ENCODE peak calls at places on chromosomes 6 and 20, in ten cellular contexts. G, V, I, U, F, E, M, A, Y and O are unnamed samples.

GRCh38 chr6:6942826-6943225 is 164.9 kb upstream of the RREB1 start:
- DNase-seq in G (no peak), V (peak), I (no peak), U (no peak), F (no peak), E (no peak), M (peak), A (peak), Y (peak), O (no peak)

GRCh38 chr20:47227576-47227975 is 128.9 kb downstream of the ZMYND8 start:
- DNase-seq in G (no peak), V (no peak), I (no peak), U (no peak), F (no peak), E (no peak), M (no peak), A (no peak), Y (no peak), O (no peak)

GRCh38 chr6:128208851-128209580 is 308.2 kb upstream of the THEMIS start:
- DNase-seq in G (no peak), V (no peak), I (no peak), U (no peak), F (peak), E (no peak), M (no peak), A (no peak), Y (no peak), O (no peak)

GRCh38 chr20:43937586-43937985 is 22.9 kb downstream of the TOX2 start:
- DNase-seq in G (peak), V (no peak), I (no peak), U (no peak), F (no peak), E (no peak), M (no peak), A (no peak), Y (no peak), O (no peak)

GRCh38 chr6:131937219-131937618 is 14.0 kb downstream of the CCN2 start:
- DNase-seq in G (no peak), V (no peak), I (no peak), U (peak), F (no peak), E (no peak), M (no peak), A (no peak), Y (no peak), O (no peak)

GRCh38 chr6:64252256-64252655 is 616.7 kb downstream of the PHF3 start:
- DNase-seq in G (no peak), V (no peak), I (no peak), U (no peak), F (no peak), E (no peak), M (no peak), A (no peak), Y (no peak), O (no peak)

GRCh38 chr6:46888031-46888430 is 33.7 kb downstream of the ADGRF5 start:
- DNase-seq in G (no peak), V (no peak), I (no peak), U (no peak), F (no peak), E (no peak), M (no peak), A (no peak), Y (no peak), O (no peak)

GRCh38 chr6:121647905-121648304 is 212.5 kb downstream of the GJA1 start:
- DNase-seq in G (no peak), V (no peak), I (no peak), U (no peak), F (peak), E (no peak), M (no peak), A (no peak), Y (no peak), O (no peak)

GRCh38 chr20:2468581-2469407 is 1.8 kb downstream of the SNRPB start:
- DNase-seq in G (peak), V (no peak), I (no peak), U (no peak), F (no peak), E (no peak), M (no peak), A (no peak), Y (no peak), O (no peak)

GRCh38 chr6:20069130-20069529 is 143.1 kb downstream of the MBOAT1 start:
- DNase-seq in G (no peak), V (no peak), I (no peak), U (no peak), F (peak), E (no peak), M (no peak), A (no peak), Y (no peak), O (no peak)

GRCh38 chr20:59938221-59938620 is 1.9 kb downstream of the PPP1R3D start:
- DNase-seq in G (no peak), V (no peak), I (no peak), U (no peak), F (no peak), E (no peak), M (no peak), A (no peak), Y (no peak), O (no peak)

GRCh38 chr6:43891072-43891870 is 121.3 kb downstream of the VEGFA start:
- DNase-seq in G (no peak), V (no peak), I (no peak), U (no peak), F (no peak), E (no peak), M (no peak), A (no peak), Y (no peak), O (no peak)

GRCh38 chr6:26450240-26450639 is 7.5 kb upstream of the BTN2A1 start:
- DNase-seq in G (no peak), V (no peak), I (no peak), U (no peak), F (no peak), E (no peak), M (no peak), A (no peak), Y (no peak), O (no peak)
- TF ChIP-seq CTCF in G (no peak), V (no peak), I (no peak), U (no peak), F (no peak), E (no peak), M (no peak), A (no peak), Y (no peak), O (no peak)

GRCh38 chr20:1224205-1224604 is 1.6 kb upstream of the RAD21L1 start:
- DNase-seq in G (no peak), V (no peak), I (no peak), U (no peak), F (no peak), E (no peak), M (no peak), A (no peak), Y (no peak), O (no peak)
- TF ChIP-seq CTCF in G (no peak), V (no peak), I (no peak), U (no peak), F (no peak), E (no peak), M (no peak), A (no peak), Y (no peak), O (no peak)

GRCh38 chr6:13487122-13488014 is at the start of gene GFOD1:
- DNase-seq in G (peak), V (peak), I (peak), U (peak), F (peak), E (peak), M (peak), A (peak), Y (peak), O (peak)
- TF ChIP-seq CTCF in G (no peak), V (no peak), I (no peak), U (no peak), F (peak), E (no peak), M (no peak), A (no peak), Y (no peak), O (no peak)

DNA sequence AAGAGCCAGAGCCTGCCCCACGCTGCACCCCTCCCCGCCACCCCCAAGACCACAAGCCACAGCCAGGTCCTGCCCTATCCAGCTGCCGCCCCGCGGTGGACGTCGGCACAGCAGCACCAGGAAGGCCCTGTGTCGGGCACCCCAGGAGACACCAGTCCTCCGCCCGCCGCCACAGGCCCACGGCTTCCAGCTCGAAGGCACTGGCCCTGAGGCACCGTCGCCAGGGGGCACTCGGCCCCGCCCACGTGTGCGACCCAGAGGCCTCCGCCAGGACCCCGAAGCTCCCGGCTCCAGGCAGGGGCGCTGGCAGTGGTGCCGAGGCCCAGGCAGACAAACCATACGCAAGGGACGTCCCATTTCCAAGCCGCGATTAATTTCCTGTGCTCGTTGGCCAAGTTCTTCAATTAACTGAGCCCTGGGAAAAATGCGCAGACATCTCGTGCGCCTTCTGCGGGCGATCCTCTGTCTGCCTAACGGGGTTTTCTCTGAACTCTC is 19.4 kb downstream of the KCNQ2 start:
- DNase-seq in G (no peak), V (no peak), I (no peak), U (no peak), F (no peak), E (peak), M (no peak), A (peak), Y (no peak), O (no peak)
- TF ChIP-seq CTCF in G (peak), V (peak), I (no peak), U (no peak), F (no peak), E (peak), M (no peak), A (peak), Y (no peak), O (no peak)

DNA sequence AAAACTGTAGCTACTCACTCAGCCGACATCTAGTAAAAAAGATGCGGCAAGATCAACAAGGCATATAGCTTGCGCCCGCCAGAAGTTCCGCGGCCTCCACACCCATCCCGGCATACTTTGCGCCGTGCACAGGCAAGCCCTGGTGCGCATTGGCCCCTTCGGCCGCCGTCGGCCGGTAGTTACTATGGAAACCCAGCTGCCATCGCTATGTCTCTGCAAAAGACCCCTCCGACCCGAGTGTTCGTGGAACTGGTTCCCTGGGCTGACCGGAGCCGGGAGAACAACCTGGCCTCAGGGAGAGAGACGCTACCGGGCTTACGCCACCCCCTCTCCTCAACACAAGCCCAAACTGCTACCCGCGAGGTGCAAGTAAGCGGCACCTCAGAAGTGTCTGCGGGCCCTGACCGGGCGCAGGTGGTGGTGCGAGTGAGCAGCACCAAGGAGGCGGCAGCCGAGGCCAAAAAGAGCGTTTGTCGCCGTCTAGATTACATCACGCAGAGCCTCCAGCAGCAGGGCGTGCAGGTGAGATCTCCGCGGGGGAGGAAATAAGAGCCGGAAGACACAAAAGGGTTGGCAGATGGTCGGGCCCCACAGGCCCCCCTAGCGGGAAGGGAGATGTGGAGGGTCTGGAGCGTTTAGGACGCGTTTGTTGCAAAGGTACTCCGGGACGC is at the start of gene IRAK1BP1:
- DNase-seq in G (peak), V (peak), I (peak), U (peak), F (peak), E (peak), M (peak), A (peak), Y (peak), O (peak)
- TF ChIP-seq CTCF in G (peak), V (peak), I (no peak), U (no peak), F (peak), E (no peak), M (no peak), A (peak), Y (no peak), O (no peak)

DNA sequence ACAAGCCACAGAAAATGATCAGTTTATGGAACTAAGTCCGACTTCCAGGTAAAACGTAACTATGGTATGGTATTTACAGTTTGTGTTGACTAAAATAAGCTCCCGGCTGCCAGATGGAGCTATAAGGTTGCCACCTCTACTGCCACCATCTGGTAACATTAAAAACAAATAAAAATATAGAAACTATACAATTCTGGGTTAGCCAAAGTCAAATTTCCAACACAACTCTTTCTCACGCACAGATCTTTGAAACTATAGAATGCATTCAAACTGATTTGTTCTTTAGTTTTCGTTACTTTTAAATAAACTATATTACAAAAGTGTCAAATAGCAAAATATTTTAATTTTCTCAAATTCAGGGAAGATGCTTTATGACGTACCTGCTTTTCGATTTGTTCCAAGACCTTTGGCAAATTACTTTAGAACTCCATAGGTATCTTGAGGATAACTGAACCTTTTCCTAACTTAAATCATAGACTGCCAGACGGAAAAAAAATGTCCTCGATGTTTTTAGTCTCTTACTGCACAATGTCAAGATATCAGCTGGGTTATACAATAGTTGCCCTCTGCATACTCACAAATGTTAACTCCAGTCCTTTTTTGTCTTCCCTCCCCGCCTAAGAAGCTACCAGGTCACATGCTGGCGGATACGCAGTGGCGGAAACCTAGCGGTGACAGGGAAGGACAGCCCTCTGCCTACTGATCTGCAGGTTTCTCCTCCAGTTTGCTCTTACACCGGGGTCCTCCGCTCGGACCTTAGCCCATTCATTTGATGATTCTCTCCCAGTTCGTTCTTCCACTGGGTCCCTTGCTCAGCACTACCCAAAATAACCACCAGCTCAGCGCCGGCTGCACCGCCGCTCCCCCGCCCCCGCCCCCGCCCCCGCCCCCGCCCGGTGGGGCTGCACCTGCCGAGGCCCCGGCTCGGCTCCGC is 888 bp downstream of the SLC17A5 start:
- DNase-seq in G (peak), V (peak), I (no peak), U (peak), F (peak), E (peak), M (peak), A (peak), Y (peak), O (peak)
- TF ChIP-seq CTCF in G (peak), V (peak), I (peak), U (peak), F (no peak), E (peak), M (no peak), A (peak), Y (peak), O (no peak)

GRCh38 chr6:27254566-27254965 is 7.1 kb downstream of the PRSS16 start:
- DNase-seq in G (no peak), V (no peak), I (no peak), U (no peak), F (no peak), E (no peak), M (no peak), A (no peak), Y (no peak), O (no peak)

GRCh38 chr6:27250955-27251671 is 3.6 kb downstream of the PRSS16 start:
- DNase-seq in G (peak), V (peak), I (peak), U (peak), F (no peak), E (peak), M (peak), A (peak), Y (no peak), O (peak)

GRCh38 chr6:27248783-27249182 is 1.3 kb downstream of the PRSS16 start:
- DNase-seq in G (no peak), V (no peak), I (no peak), U (no peak), F (no peak), E (no peak), M (no peak), A (no peak), Y (no peak), O (no peak)

GRCh38 chr6:27250277-27250954 is 2.9 kb downstream of the PRSS16 start:
- DNase-seq in G (no peak), V (no peak), I (no peak), U (no peak), F (no peak), E (no peak), M (peak), A (no peak), Y (no peak), O (no peak)

GRCh38 chr6:27251672-27252251 is 4.3 kb downstream of the PRSS16 start:
- DNase-seq in G (peak), V (peak), I (peak), U (peak), F (peak), E (peak), M (peak), A (peak), Y (no peak), O (peak)
- TF ChIP-seq CTCF in G (peak), V (peak), I (no peak), U (no peak), F (peak), E (peak), M (peak), A (peak), Y (no peak), O (peak)

DNA sequence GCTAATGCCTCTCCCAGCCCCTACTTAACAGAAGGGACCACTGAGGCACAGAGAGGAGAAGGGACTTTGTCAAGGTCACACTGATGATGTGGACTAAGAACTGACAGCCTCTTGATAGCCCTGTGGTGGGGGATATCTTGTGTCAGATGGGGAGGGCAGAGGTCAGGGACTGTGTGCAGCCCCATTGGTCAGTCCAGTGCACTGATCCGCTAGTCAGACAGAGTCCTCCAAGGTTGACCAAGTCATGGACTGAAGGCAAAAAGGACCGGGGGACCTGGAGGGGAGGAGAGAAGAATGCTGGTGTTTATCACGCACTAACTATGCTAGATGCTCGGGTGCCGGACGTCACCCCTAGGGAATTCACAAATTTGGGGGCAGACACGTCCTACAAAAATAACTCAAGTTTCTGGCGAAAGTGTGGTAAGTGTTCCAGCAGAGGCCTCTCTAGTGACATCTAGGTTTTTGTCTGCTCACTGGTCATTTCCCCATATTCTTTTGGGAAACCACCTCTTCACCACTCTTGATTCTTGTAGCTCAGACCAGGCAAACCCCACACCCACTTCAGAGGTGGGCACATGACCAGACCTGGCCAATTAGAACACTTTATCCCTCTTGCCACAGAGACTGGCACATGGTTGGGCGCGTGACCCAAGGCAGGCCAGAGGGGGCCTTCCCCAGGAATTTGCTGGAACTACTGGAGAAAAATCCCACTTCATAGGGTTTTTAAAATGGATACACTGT is 21.0 kb downstream of the TCF15 start:
- DNase-seq in G (no peak), V (peak), I (no peak), U (no peak), F (no peak), E (no peak), M (no peak), A (peak), Y (no peak), O (no peak)
- TF ChIP-seq CTCF in G (no peak), V (peak), I (no peak), U (no peak), F (no peak), E (no peak), M (no peak), A (no peak), Y (no peak), O (no peak)

GRCh38 chr6:42268016-42268834 is 50.6 kb upstream of the MRPS10 start:
- DNase-seq in G (no peak), V (no peak), I (no peak), U (no peak), F (no peak), E (no peak), M (no peak), A (no peak), Y (no peak), O (no peak)

GRCh38 chr6:42271834-42272805 is 54.5 kb upstream of the MRPS10 start:
- DNase-seq in G (no peak), V (no peak), I (no peak), U (no peak), F (no peak), E (no peak), M (no peak), A (no peak), Y (no peak), O (no peak)

GRCh38 chr6:42269974-42270510 is 52.4 kb upstream of the MRPS10 start:
- DNase-seq in G (peak), V (peak), I (no peak), U (no peak), F (no peak), E (no peak), M (no peak), A (no peak), Y (no peak), O (no peak)

GRCh38 chr6:42268835-42269204 is 51.2 kb upstream of the MRPS10 start:
- DNase-seq in G (no peak), V (no peak), I (no peak), U (no peak), F (no peak), E (no peak), M (no peak), A (no peak), Y (no peak), O (no peak)

DNA sequence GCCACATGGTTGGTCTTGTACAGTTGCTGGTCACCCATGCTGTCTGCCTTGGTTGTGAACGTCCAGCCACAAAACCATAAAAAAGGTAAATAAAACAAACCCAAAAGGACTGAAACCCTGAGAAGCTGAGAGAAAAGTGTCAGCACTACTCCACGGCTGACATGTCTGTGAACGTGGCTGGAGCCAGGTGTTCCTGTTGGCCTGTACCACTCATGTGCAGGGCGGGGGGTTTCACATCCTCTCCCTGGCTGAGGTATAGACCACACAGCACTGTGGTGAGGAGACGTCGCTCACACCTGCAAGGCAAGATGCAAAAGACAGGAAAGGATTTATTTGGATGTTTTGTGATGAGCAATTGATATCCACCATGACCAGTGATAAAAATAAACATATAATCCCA is 51.9 kb upstream of the MRPS10 start:
- DNase-seq in G (peak), V (peak), I (no peak), U (no peak), F (no peak), E (no peak), M (no peak), A (no peak), Y (no peak), O (no peak)
- TF ChIP-seq CTCF in G (no peak), V (no peak), I (no peak), U (no peak), F (no peak), E (no peak), M (no peak), A (no peak), Y (no peak), O (no peak)